ENCODE peak calls at places on chromosomes 13 and 19, in four cellular contexts. P is CD8-positive, alpha-beta T cell; T is omental fat pad; W is body of pancreas. Z is an unnamed sample.

GRCh38 chr19:5292843-5293606 is 47.6 kb downstream of the PTPRS start:
- DNase-seq in P (peak), T (peak), W (peak), Z (no peak)

GRCh38 chr13:27621366-27622101 is at the start of gene POLR1D:
- DNase-seq in P (peak), T (peak), W (peak), Z (peak)

GRCh38 chr13:75694742-75695141 is 58.6 kb downstream of the LMO7 start:
- DNase-seq in P (no peak), T (no peak), W (no peak), Z (no peak)

GRCh38 chr13:80083516-80084085 is 257.3 kb downstream of the SPRY2 start:
- DNase-seq in P (no peak), T (no peak), W (peak), Z (no peak)

GRCh38 chr19:44925114-44925891 is 10.9 kb downstream of the APOC1 start:
- DNase-seq in P (no peak), T (peak), W (peak), Z (peak)

GRCh38 chr13:24341439-24341838 is 32.1 kb downstream of the C1QTNF9 start:
- DNase-seq in P (no peak), T (no peak), W (no peak), Z (no peak)

GRCh38 chr13:32669030-32669646 is 82.9 kb downstream of the PDS5B start:
- DNase-seq in P (no peak), T (no peak), W (peak), Z (no peak)

GRCh38 chr19:58319241-58319640 is 7.6 kb upstream of the ZSCAN22 start:
- DNase-seq in P (no peak), T (no peak), W (no peak), Z (no peak)

GRCh38 chr13:21326155-21327030 is 132.7 kb downstream of the ZDHHC20 start:
- DNase-seq in P (no peak), T (no peak), W (no peak), Z (no peak)

GRCh38 chr19:14768001-14768400 is 10.4 kb downstream of the ADGRE2 start:
- DNase-seq in P (no peak), T (no peak), W (no peak), Z (no peak)

GRCh38 chr19:45505996-45506245 is 1.4 kb upstream of the VASP start:
- DNase-seq in P (no peak), T (no peak), W (no peak), Z (no peak)

GRCh38 chr13:97515643-97516042 is 81.7 kb downstream of the RAP2A start:
- DNase-seq in P (no peak), T (no peak), W (no peak), Z (no peak)

GRCh38 chr19:54465367-54466109 is 2.0 kb upstream of the LENG9 start:
- DNase-seq in P (no peak), T (no peak), W (no peak), Z (no peak)

GRCh38 chr13:51015973-51016372 is 95.1 kb downstream of the C13orf42 start:
- DNase-seq in P (no peak), T (no peak), W (no peak), Z (no peak)

GRCh38 chr13:41835871-41836270 is 125.0 kb downstream of the VWA8 start:
- DNase-seq in P (no peak), T (no peak), W (no peak), Z (no peak)

GRCh38 chr19:41089955-41090354 is 1.7 kb downstream of the CYP2A13 start:
- DNase-seq in P (no peak), T (no peak), W (no peak), Z (no peak)

GRCh38 chr13:33111414-33112110 is 95.3 kb downstream of the KL start:
- DNase-seq in P (no peak), T (no peak), W (no peak), Z (no peak)

GRCh38 chr19:17719730-17720486 is 628 bp downstream of the MAP1S start:
- DNase-seq in P (no peak), T (no peak), W (peak), Z (no peak)

DNA sequence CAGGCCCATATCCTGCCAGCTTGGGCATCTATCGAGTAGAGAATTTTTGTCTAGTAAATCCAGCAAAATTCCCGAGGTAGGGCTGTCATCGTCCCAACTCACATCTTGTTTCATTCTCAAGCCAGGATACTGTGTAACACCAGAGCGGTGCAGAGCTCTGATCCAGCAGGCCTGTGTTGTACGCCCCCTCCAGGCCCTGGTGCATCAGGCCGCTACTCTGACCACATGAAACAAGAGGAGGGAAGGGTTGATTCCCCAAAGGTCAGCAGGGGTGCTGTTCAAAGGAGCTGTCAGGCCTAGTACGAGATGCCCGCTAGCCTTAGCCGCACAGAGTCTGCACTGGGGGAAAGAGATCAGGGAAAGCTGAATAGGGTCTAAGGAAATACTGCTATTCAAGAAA is 276.0 kb downstream of the SLC7A1 start:
- DNase-seq in P (no peak), T (no peak), W (no peak), Z (no peak)
- TF ChIP-seq CTCF in P (no peak), T (no peak), W (no peak), Z (no peak)

GRCh38 chr19:4198467-4199126 is 16.1 kb downstream of the ANKRD24 start:
- DNase-seq in P (no peak), T (no peak), W (no peak), Z (no peak)

GRCh38 chr19:4201798-4202197 is 19.3 kb downstream of the ANKRD24 start:
- DNase-seq in P (no peak), T (no peak), W (no peak), Z (no peak)

GRCh38 chr19:4197625-4198466 is 15.4 kb downstream of the ANKRD24 start:
- DNase-seq in P (no peak), T (no peak), W (no peak), Z (no peak)

GRCh38 chr19:4200940-4201542 is 18.6 kb downstream of the ANKRD24 start:
- DNase-seq in P (no peak), T (no peak), W (no peak), Z (no peak)

GRCh38 chr19:4199699-4200293 is 17.3 kb downstream of the ANKRD24 start:
- DNase-seq in P (no peak), T (no peak), W (no peak), Z (no peak)
- TF ChIP-seq CTCF in P (no peak), T (no peak), W (no peak), Z (no peak)

GRCh38 chr13:39684531-39685137 is 29.2 kb downstream of the COG6 start:
- DNase-seq in P (no peak), T (no peak), W (no peak), Z (no peak)
- TF ChIP-seq CTCF in P (peak), T (no peak), W (peak), Z (peak)

DNA sequence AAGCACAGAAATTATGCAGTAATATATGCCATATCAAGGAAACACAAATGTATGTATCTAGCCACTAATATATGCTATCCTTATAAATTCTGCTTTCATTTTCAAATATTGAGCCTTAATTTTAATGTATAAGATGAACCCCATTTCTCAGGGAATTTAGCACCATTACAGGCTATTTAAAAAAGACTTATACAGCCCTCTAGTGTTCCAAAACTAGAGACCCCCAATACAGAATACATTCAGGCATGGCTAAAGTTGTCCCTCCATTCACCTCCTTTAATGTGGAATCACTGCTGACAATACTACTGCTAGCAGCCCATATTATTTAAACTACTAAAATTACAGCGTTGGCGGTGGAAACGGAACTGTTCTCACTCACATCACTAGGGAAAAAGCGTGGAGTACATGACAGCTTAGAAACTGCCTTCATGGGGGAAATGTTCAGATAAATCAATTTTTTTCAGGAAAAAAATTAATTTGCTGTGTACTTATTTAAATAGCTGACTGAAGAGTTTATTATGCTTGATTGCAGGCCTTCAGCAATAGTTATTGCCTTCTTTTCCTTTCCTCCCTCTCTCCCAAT is 541.0 kb downstream of the PCDH9 start:
- DNase-seq in P (no peak), T (no peak), W (no peak), Z (no peak)
- TF ChIP-seq CTCF in P (no peak), T (no peak), W (no peak), Z (no peak)

GRCh38 chr19:38265213-38265861 is 964 bp downstream of the SPINT2 start:
- DNase-seq in P (no peak), T (no peak), W (peak), Z (no peak)

GRCh38 chr19:38266070-38266469 is 1.7 kb downstream of the SPINT2 start:
- DNase-seq in P (no peak), T (no peak), W (no peak), Z (no peak)

GRCh38 chr19:38263696-38264485 is 482 bp upstream of the SPINT2 start:
- DNase-seq in P (peak), T (no peak), W (peak), Z (peak)

GRCh38 chr19:38262585-38263268 is 1.6 kb upstream of the SPINT2 start:
- DNase-seq in P (no peak), T (no peak), W (no peak), Z (no peak)

GRCh38 chr19:38264486-38265212 is at the start of gene SPINT2:
- DNase-seq in P (no peak), T (no peak), W (no peak), Z (no peak)
- TF ChIP-seq CTCF in P (no peak), T (no peak), W (no peak), Z (no peak)